ENCODE peak calls at places on chromosome 20, in six cellular contexts. A is neuronal stem cell, X is H1, E is mesendoderm, F is H9, R is mesenchymal stem cell. B is an unnamed sample.

GRCh38 chr20:59676126-59676876 is 72.0 kb downstream of the PHACTR3 start:
- DNase-seq in E (no peak), R (no peak), A (no peak), X (no peak), F (no peak), B (no peak)

GRCh38 chr20:33666293-33667244 is at the start of gene ACTL10:
- DNase-seq in R (no peak), A (peak; percentile 77), F (peak; percentile 97), E (peak; percentile 95), X (peak; percentile 79), B (peak; percentile 96)

GRCh38 chr20:61896058-61896961 is 169.4 kb downstream of the TAF4 start:
- DNase-seq in R (peak; percentile 48), A (peak; percentile 56), F (peak; percentile 74), E (peak; percentile 54), X (peak; percentile 82), B (peak; percentile 28)

GRCh38 chr20:16069416-16070010 is 503.7 kb downstream of the KIF16B start:
- DNase-seq in X (no peak), E (no peak), F (no peak), R (no peak), A (no peak), B (no peak)

GRCh38 chr20:32138921-32139320 is 29.4 kb downstream of the TM9SF4 start:
- DNase-seq in E (no peak), X (no peak), A (no peak), F (no peak), R (no peak), B (no peak)

GRCh38 chr20:35174458-35175216 is 2.8 kb downstream of the PROCR start:
- DNase-seq in A (no peak), R (no peak), F (peak; percentile 89), E (peak; percentile 49), X (peak; percentile 74), B (no peak)

GRCh38 chr20:8693709-8694108 is 375.2 kb upstream of the PLCB4 start:
- DNase-seq in E (no peak), F (no peak), R (peak; percentile 54), A (no peak), X (no peak), B (peak; percentile 93)

GRCh38 chr20:19583532-19584175 is 174.4 kb upstream of the RIN2 start:
- DNase-seq in A (peak; percentile 82), E (peak; percentile 86), F (peak; percentile 91), X (peak; percentile 96), R (peak; percentile 21), B (peak; percentile 5)

GRCh38 chr20:62216636-62217566 is 3.2 kb downstream of the HRH3 start:
- DNase-seq in F (no peak), E (no peak), A (no peak), R (no peak), X (no peak), B (no peak)

GRCh38 chr20:58647814-58648501 is 3.1 kb upstream of the STX16 start:
- DNase-seq in F (no peak), X (peak; percentile 43), E (no peak), R (no peak), A (no peak), B (peak; percentile 82)

GRCh38 chr20:38295811-38296210 is 8.1 kb upstream of the BPI start:
- DNase-seq in F (no peak), A (no peak), X (no peak), E (no peak), R (no peak), B (no peak)

GRCh38 chr20:49420292-49420691 is 62.2 kb downstream of the KCNB1 start:
- DNase-seq in A (no peak), F (no peak), E (no peak), X (no peak), R (no peak), B (no peak)

GRCh38 chr20:63740070-63740500 is 509 bp downstream of the SLC2A4RG start:
- DNase-seq in R (peak; percentile 38), A (peak; percentile 59), F (peak; percentile 32), E (peak; percentile 44), X (peak; percentile 57), B (peak; percentile 7)

DNA sequence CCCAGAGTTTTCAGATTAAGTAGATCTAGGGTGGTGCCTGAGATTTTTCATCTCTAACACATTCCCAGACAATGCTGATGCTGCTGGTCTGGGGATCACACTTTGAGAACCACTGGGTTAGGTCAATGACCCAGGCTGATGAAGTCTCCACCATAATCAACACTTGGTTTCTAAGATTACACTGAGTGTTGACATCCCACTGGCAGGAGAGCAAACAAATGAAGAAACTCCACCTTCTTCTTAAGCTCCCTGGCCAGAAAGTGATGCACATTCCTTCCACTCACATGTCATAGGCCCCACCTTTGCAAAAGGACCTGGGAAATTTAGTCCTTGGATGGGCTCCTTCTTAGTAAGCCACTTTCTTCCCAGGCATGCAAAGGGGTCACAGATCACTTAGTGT is 53.0 kb downstream of the MAFB start:
- DNase-seq in X (no peak), R (no peak), A (no peak), E (peak; percentile 37), F (no peak), B (no peak)
- H2BK15ac ChIP-seq in X (no peak overlapping the region), R (no peak overlapping the region), A (no peak overlapping the region), E (no peak overlapping the region), F (no peak overlapping the region), B (no peak overlapping the region)

DNA sequence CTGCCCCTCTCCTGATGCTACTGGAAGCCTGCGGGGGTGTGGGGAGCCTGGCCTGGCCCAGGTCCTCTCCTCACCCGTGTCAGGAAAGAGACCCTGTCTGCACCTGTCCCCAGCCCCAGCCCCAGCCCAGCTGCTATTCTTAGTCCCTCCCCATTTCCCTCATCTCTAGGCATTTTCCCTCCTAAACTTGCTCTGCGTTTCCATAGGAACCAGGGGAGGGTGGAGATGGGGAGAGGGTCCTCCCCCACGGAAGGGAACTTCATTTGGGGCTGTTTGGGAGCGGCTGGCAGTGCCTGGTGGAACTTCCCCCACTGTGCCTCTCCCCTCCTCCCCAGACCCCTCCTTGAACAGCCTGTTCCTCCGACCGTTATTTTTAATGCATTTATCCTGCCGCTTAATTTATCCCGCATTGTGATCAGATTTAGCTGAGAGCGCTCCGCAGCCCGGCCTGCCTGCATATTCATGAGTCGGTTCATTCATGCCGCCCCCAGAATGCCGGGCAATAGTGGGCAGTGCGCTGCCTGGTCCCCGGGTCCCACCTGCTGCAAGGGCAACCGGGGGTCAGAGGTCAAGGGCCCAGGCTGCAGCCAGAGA is 31.8 kb upstream of the DLGAP4 start:
- DNase-seq in X (peak; percentile 46), R (no peak), A (no peak), E (no peak), F (no peak), B (no peak)
- H2BK15ac ChIP-seq in X (no peak overlapping the region), R (no peak overlapping the region), A (peak overlapping the region; percentile 40), E (no peak overlapping the region), F (no peak overlapping the region), B (no peak overlapping the region)

GRCh38 chr20:50710492-50711063 is 19.2 kb upstream of the RIPOR3 start:
- DNase-seq in F (no peak), A (no peak), X (no peak), R (peak; percentile 39), E (no peak), B (peak; percentile 45)
- H2BK15ac ChIP-seq in F (no peak overlapping the region), A (no peak overlapping the region), X (no peak overlapping the region), R (peak overlapping the region; percentile 12), E (no peak overlapping the region), B (peak overlapping the region; percentile 20)

GRCh38 chr20:23367770-23368169 is 5.8 kb downstream of the GZF1 start:
- DNase-seq in R (no peak), A (no peak), F (no peak), X (no peak), E (no peak), B (peak; percentile 57)

GRCh38 chr20:23370274-23370673 is 8.3 kb downstream of the GZF1 start:
- DNase-seq in X (no peak), A (no peak), E (no peak), F (no peak), R (no peak), B (no peak)

GRCh38 chr20:23366384-23366783 is 4.4 kb downstream of the GZF1 start:
- DNase-seq in E (no peak), A (no peak), X (no peak), R (no peak), F (no peak), B (no peak)

GRCh38 chr20:23369424-23369823 is 7.4 kb downstream of the GZF1 start:
- DNase-seq in F (no peak), A (no peak), X (no peak), R (no peak), E (no peak), B (no peak)

GRCh38 chr20:23368316-23369110 is 6.5 kb downstream of the GZF1 start:
- DNase-seq in X (no peak), R (no peak), F (no peak), A (no peak), E (no peak), B (peak; percentile 64)
- H2BK15ac ChIP-seq in X (no peak overlapping the region), R (no peak overlapping the region), F (no peak overlapping the region), A (no peak overlapping the region), E (no peak overlapping the region), B (no peak overlapping the region)

GRCh38 chr20:45251884-45252571 is 2.3 kb downstream of the SLPI start:
- DNase-seq in F (no peak), A (no peak), R (no peak), X (no peak), E (peak; percentile 78), B (no peak)
- H2BK15ac ChIP-seq in F (no peak overlapping the region), A (no peak overlapping the region), R (no peak overlapping the region), X (no peak overlapping the region), E (no peak overlapping the region), B (no peak overlapping the region)

DNA sequence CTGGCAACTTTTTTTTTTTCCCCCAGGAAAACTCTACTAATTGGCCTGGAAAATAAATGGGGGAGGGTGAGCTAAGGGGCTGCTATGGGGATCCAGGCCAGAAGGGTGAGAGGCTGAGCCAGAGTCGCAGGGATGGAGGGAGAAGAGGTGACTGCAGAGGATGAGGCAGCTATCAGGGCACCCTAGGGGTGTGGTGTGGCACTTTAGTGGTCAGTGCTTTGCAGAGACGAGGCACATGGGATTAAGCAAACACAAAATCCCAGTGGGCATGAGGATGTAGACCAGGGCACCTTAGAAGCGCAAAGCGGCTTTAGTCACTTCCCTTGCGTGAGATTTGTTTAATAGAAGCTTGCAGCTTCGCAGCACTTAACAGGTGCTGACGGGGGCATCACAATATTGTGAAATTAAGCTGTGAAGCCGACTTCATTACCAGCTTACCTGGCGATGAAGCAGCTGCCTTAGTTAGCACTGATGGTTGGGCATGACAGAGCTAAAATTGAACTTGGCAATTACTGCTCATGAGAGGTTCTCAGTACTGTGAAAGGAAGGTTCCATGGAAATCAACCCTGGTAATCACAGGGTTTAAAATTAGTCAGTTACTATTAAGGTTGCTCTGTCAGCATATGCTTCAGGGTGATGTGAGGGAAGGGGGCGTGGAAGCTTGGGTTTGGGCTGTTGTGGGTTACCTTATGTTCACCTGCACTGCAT is 26.0 kb downstream of the TOX2 start:
- DNase-seq in E (no peak), R (no peak), X (no peak), F (no peak), A (no peak), B (no peak)
- H2BK15ac ChIP-seq in E (no peak overlapping the region), R (no peak overlapping the region), X (no peak overlapping the region), F (no peak overlapping the region), A (no peak overlapping the region), B (peak overlapping the region; percentile 50)